ENCODE peak calls at places on chromosomes 7 and 10, in four cellular contexts. E is AG04450; F is CD8-positive, alpha-beta memory T cell; D is NCI-H2029. A is an unnamed sample.

GRCh38 chr10:86661161-86662025 is 6.9 kb upstream of the LDB3 start:
- DNase-seq in F (no peak), D (no peak), E (no peak), A (no peak)

GRCh38 chr10:126459878-126460481 is 71.7 kb upstream of the ADAM12 start:
- DNase-seq in D (peak), E (peak), F (no peak), A (peak)

GRCh38 chr10:33152750-33153149 is 181.7 kb downstream of the NRP1 start:
- DNase-seq in E (no peak), F (no peak), D (no peak), A (no peak)

GRCh38 chr7:28778781-28779180 is 179.3 kb downstream of the TRIL start:
- DNase-seq in D (no peak), F (no peak), E (no peak), A (no peak)

GRCh38 chr7:114439581-114439980 is 25.0 kb downstream of the FOXP2 start:
- DNase-seq in F (no peak), E (no peak), D (peak), A (no peak)

GRCh38 chr10:1034758-1035157 is 9.1 kb upstream of the IDI2 start:
- DNase-seq in D (no peak), F (no peak), E (no peak), A (no peak)

GRCh38 chr10:117004627-117005453 is at the start of gene SHTN1:
- DNase-seq in E (no peak), F (no peak), D (peak), A (peak)

GRCh38 chr7:50356945-50357268 is 52.4 kb downstream of the IKZF1 start:
- DNase-seq in F (no peak), E (no peak), D (no peak), A (no peak)

GRCh38 chr10:132101529-132101928 is 35.8 kb downstream of the JAKMIP3 start:
- DNase-seq in D (no peak), E (no peak), F (no peak), A (no peak)

GRCh38 chr10:132557696-132558515 is 20.3 kb downstream of the INPP5A start:
- DNase-seq in F (no peak), D (no peak), E (no peak), A (no peak)

GRCh38 chr7:85512802-85513201 is 325.9 kb upstream of the SEMA3D start:
- DNase-seq in D (no peak), E (no peak), F (no peak), A (no peak)

GRCh38 chr7:133645870-133646492 is 393.1 kb downstream of the EXOC4 start:
- DNase-seq in E (no peak), D (no peak), F (no peak), A (no peak)

GRCh38 chr10:91944880-91945630 is 21.5 kb downstream of the BTAF1 start:
- DNase-seq in F (no peak), D (no peak), E (no peak), A (no peak)

GRCh38 chr7:2519119-2519930 is at the start of gene LFNG:
- DNase-seq in F (peak), E (peak), D (peak), A (no peak)

GRCh38 chr7:7521259-7521658 is 14.4 kb downstream of the COL28A1 start:
- DNase-seq in F (no peak), E (no peak), D (no peak), A (no peak)

GRCh38 chr7:37007319-37007718 is 283.0 kb upstream of the AOAH start:
- DNase-seq in D (no peak), E (no peak), F (no peak), A (no peak)

GRCh38 chr10:132644544-132645530 is 107.2 kb downstream of the INPP5A start:
- DNase-seq in F (no peak), E (no peak), D (no peak), A (no peak)

GRCh38 chr10:110208614-110209398 is 1.4 kb downstream of the MXI1 start:
- DNase-seq in E (no peak), F (no peak), D (no peak), A (no peak)

GRCh38 chr7:74372511-74373111 is 81.1 kb upstream of the GTF2IRD1 start:
- DNase-seq in D (peak), E (no peak), F (no peak), A (no peak)

GRCh38 chr7:158070222-158070920 is 517.3 kb downstream of the PTPRN2 start:
- DNase-seq in E (no peak), D (no peak), F (no peak), A (no peak)

GRCh38 chr7:150857276-150858055 is 5.1 kb downstream of the AOC1 start:
- DNase-seq in E (no peak), D (no peak), F (no peak), A (no peak)

GRCh38 chr7:130925136-130925794 is 191.3 kb upstream of the KLF14 start:
- DNase-seq in D (no peak), F (no peak), E (no peak), A (no peak)

GRCh38 chr10:131846224-131847101 is 54.3 kb upstream of the PPP2R2D start:
- DNase-seq in D (peak), E (no peak), F (no peak), A (no peak)

GRCh38 chr10:97127960-97128850 is 57.6 kb downstream of the SLIT1 start:
- DNase-seq in D (peak), E (no peak), F (no peak), A (no peak)

GRCh38 chr10:122682522-122682921 is 17.1 kb downstream of the C10orf120 start:
- DNase-seq in F (no peak), E (no peak), D (no peak), A (no peak)

GRCh38 chr10:48439581-48440041 is 133.1 kb downstream of the MAPK8 start:
- DNase-seq in F (no peak), E (no peak), D (no peak), A (no peak)

GRCh38 chr7:103343332-103343731 is 1.2 kb downstream of the DNAJC2 start:
- DNase-seq in E (no peak), F (no peak), D (no peak), A (no peak)

GRCh38 chr7:3217166-3217565 is 83.9 kb upstream of the SDK1 start:
- DNase-seq in F (no peak), E (no peak), D (no peak), A (no peak)

GRCh38 chr7:48089415-48089975 is 430 bp downstream of the UPP1 start:
- DNase-seq in D (peak), F (no peak), E (no peak), A (no peak)

GRCh38 chr10:22651276-22651980 is 63.0 kb downstream of the PIP4K2A start:
- DNase-seq in F (no peak), D (no peak), E (no peak), A (no peak)

GRCh38 chr7:18352339-18353255 is 143.0 kb upstream of the HDAC9 start:
- DNase-seq in F (no peak), D (peak), E (peak), A (peak)

GRCh38 chr10:14089556-14090297 is 241.0 kb downstream of the FRMD4A start:
- DNase-seq in F (no peak), D (no peak), E (no peak), A (no peak)

GRCh38 chr10:19917756-19918478 is 101.7 kb downstream of the PLXDC2 start:
- DNase-seq in F (no peak), D (no peak), E (no peak), A (no peak)

GRCh38 chr10:118501171-118501570 is 94.3 kb downstream of the PRLHR start:
- DNase-seq in F (no peak), E (no peak), D (no peak), A (no peak)

GRCh38 chr10:64468219-64468618 is 947.0 kb downstream of the REEP3 start:
- DNase-seq in F (no peak), E (no peak), D (no peak), A (no peak)

A was measured in Panc1.